ENCODE peak calls at places on chromosomes 13 and 19, in eight cellular contexts. G is uterus, C is esophagus muscularis mucosa, D is cardiac muscle cell, Z is choroid plexus epithelial cell, Q is NB4, A is stomach, N is breast epithelium. U is an unnamed sample.

GRCh38 chr13:113759525-113760137 is 605 bp downstream of the TMEM255B start:
- DNase-seq in Q (no peak), A (peak), Z (peak), D (peak), C (no peak), N (no peak), G (peak), U (no peak)

GRCh38 chr13:39446865-39447264 is 156.1 kb downstream of the LHFPL6 start:
- DNase-seq in A (no peak), G (no peak), C (no peak), Z (no peak), D (no peak), Q (no peak), N (no peak), U (no peak)

GRCh38 chr13:111547726-111548273 is 227.4 kb downstream of the TEX29 start:
- DNase-seq in G (no peak), Z (no peak), N (no peak), Q (no peak), A (no peak), D (no peak), C (no peak), U (no peak)

GRCh38 chr13:30153871-30154426 is 153.4 kb downstream of the KATNAL1 start:
- DNase-seq in Z (peak), A (no peak), Q (no peak), N (no peak), C (no peak), D (peak), G (no peak), U (peak)

GRCh38 chr13:19586904-19587634 is 25.7 kb upstream of the TPTE2 start:
- DNase-seq in Z (peak), A (peak), Q (peak), N (no peak), G (no peak), C (peak), D (peak), U (peak)

GRCh38 chr19:52910648-52911047 is 12.6 kb downstream of the ZNF888 start:
- DNase-seq in C (no peak), D (no peak), G (no peak), Z (no peak), N (no peak), Q (peak), A (no peak), U (no peak)

GRCh38 chr13:110907951-110908898 is 6.6 kb downstream of the ANKRD10 start:
- DNase-seq in Q (no peak), G (no peak), N (peak), D (peak), C (no peak), A (peak), Z (peak), U (no peak)

GRCh38 chr13:74219571-74219970 is 85.4 kb upstream of the KLF12 start:
- DNase-seq in Q (no peak), G (no peak), Z (peak), N (no peak), D (no peak), A (no peak), C (no peak), U (no peak)

GRCh38 chr13:99293178-99293577 is 14.0 kb downstream of the GPR183 start:
- DNase-seq in G (no peak), N (no peak), D (no peak), C (no peak), Z (no peak), A (no peak), Q (no peak), U (no peak)

GRCh38 chr13:47798906-47799305 is 202.2 kb downstream of the SUCLA2 start:
- DNase-seq in C (no peak), A (no peak), Z (peak), G (no peak), D (peak), N (no peak), Q (peak), U (peak)
- TF ChIP-seq CTCF in C (no peak), A (no peak), Z (peak), G (no peak), D (peak), N (no peak), Q (peak), U (peak)

GRCh38 chr19:40690050-40690698 is at the start of gene NUMBL:
- DNase-seq in C (no peak), A (no peak), N (no peak), Q (no peak), D (no peak), Z (no peak), G (no peak), U (no peak)
- H3K4me3 ChIP-seq in C (peak), A (peak), N (peak), Q (peak), D (peak), Z (peak), G (peak), U (peak)

GRCh38 chr13:77810430-77810829 is 108.2 kb downstream of the EDNRB start:
- DNase-seq in Q (peak), D (peak), C (no peak), G (no peak), A (no peak), Z (peak), N (no peak), U (peak)
- TF ChIP-seq CTCF in Q (peak), D (no peak), C (no peak), G (no peak), A (no peak), Z (peak), N (no peak), U (peak)

GRCh38 chr19:4229179-4229931 is at the start of gene EBI3:
- DNase-seq in A (no peak), N (no peak), C (no peak), Q (peak), D (peak), Z (peak), G (no peak), U (peak)

GRCh38 chr19:4234142-4234861 is 5.0 kb downstream of the EBI3 start:
- DNase-seq in A (no peak), Z (no peak), N (no peak), C (no peak), D (no peak), G (no peak), Q (no peak), U (no peak)

GRCh38 chr19:4234862-4235201 is 5.5 kb downstream of the EBI3 start:
- DNase-seq in A (no peak), G (no peak), Z (no peak), D (no peak), N (no peak), Q (no peak), C (no peak), U (no peak)

GRCh38 chr19:4232614-4233281 is 3.4 kb downstream of the EBI3 start:
- DNase-seq in A (no peak), G (no peak), Q (peak), D (no peak), N (no peak), C (no peak), Z (no peak), U (peak)

DNA sequence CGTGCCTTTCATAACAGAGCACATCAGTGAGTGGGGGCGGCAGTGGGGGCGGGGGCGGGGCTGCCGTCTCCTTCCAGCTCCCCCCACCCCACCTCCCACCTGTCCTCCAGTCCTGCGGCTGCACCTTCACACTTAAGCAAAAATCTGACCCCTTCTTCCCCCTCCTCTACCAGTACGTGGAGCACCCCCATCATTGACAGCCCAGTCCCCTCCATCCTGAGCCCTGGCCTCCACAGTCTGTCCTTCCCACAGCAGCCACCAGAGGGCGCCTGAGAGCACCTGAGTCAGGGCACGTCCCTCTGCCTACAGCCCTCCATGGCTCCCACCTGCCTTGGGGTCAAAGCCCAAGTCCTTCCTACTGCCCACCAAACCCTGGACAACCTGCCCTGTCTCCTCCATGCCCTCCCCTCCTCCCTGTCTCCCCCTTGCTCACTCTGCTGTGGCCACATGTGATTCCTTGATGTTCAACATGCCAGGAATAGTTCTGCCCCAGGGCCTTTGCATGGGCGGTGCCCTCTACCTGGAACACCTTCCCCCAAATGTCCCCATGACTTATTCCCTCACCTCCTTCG is 4.0 kb downstream of the EBI3 start:
- DNase-seq in Z (peak), G (no peak), C (no peak), D (peak), A (peak), Q (peak), N (no peak), U (peak)
- H3K4me3 ChIP-seq in Z (no peak), G (no peak), C (no peak), D (no peak), A (no peak), Q (no peak), N (no peak), U (peak)

GRCh38 chr19:57888107-57888493 is 737 bp downstream of the ZNF814 start:
- DNase-seq in D (no peak), C (no peak), A (no peak), N (no peak), G (no peak), Z (no peak), Q (no peak), U (no peak)

GRCh38 chr19:57886046-57886445 is 2.8 kb downstream of the ZNF814 start:
- DNase-seq in C (no peak), D (no peak), G (no peak), Q (no peak), Z (no peak), A (no peak), N (no peak), U (no peak)

GRCh38 chr19:57887195-57887941 is 1.5 kb downstream of the ZNF814 start:
- DNase-seq in A (no peak), Z (peak), N (no peak), D (peak), G (no peak), Q (no peak), C (no peak), U (no peak)

DNA sequence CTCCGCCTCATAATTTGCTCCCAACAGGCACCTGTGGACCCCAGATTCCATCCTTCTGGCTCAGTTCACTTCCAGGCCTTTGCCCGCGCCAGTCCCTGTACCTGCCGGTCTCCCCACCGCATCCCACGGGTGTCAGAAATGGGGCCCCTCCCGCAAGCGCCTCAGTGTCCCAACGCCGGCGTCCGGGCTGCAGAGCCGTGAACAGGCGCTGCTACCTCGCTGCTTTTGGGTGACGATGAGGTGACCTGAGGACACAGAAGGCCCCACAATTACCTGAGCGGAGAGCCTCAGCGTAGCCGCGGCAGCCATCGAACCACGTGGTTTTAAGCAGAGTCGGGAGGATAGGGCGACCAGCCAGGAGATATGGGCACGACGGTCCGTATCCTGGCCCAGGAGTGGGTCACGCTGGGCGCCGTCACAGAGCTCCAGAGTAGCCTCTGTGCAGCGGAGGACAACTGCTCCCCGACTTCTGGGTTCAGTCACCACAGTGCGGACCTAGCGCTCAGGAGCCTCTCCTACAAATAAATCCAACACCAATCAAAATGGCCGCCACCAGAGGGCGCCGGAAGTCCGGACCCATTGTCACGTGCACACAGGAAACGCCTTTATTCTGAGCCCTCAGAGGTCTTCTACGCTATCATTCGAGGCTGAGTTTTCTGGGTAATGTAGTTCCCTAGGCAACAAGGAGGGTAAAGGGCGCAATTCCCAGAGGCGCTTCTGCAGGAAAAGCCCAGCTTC is at the start of gene ZNF814:
- DNase-seq in Q (peak), N (peak), C (peak), Z (peak), D (peak), A (peak), G (peak), U (peak)
- TF ChIP-seq CTCF in Q (peak), N (peak), C (peak), Z (peak), D (peak), A (peak), G (peak), U (no peak)

DNA sequence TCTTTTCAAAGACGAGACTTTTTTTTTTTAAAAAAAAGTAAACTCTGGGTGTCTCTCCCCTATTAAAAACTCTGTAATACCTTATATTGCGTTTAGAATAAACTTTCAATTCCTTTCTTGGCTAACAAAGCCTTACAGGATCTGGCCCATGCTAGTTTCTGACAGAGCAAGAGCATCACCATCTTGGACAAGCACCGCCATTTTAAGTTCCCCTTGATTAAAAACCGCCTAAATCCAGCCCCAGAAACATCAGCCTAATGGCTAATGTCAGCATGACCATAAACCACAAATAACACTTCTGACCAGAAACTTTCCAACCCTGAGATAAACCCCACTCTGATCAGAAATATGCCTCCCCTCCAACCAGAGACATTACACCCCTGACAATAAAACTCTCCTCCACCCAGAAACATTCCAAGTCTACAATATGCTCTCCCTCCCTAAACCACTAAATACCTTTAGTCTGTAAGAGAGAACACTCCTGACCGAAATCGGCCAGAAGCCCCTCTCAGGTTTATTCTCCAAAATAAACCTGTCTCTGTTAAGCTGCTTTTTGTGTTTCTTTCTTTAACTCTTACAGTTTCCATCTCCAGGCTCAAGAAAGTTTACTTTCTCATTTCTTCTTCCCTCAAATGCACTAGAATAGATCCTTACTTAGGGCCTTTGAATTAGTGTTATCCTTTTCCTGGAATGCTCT is 1.6 kb upstream of the AKAP11 start:
- DNase-seq in G (no peak), Q (no peak), Z (no peak), D (no peak), N (no peak), C (no peak), A (no peak), U (no peak)
- H3K4me3 ChIP-seq in G (no peak), Q (no peak), Z (no peak), D (no peak), N (no peak), C (no peak), A (no peak), U (peak)

U was measured in GM12865.